ENCODE peak calls at places on chromosomes 1 and 21, in five cellular contexts. One of them, this sample, is unnamed.

GRCh38 chr1:51516639-51517158 is 2.4 kb downstream of the EPS15 start:
- DNase-seq in HCT116: no peak
- DNase-seq in GM12878: no peak
- DNase-seq in K562: peak
- DNase-seq in HepG2: no peak
- DNase-seq in this sample: no peak

GRCh38 chr1:207404849-207405525 is 49.1 kb upstream of the CR2 start:
- DNase-seq in HCT116: peak
- DNase-seq in GM12878: no peak
- DNase-seq in K562: peak
- DNase-seq in HepG2: peak
- DNase-seq in this sample: peak

GRCh38 chr1:202216691-202217090 is 23.1 kb downstream of the LGR6 start:
- DNase-seq in HCT116: no peak
- DNase-seq in GM12878: no peak
- DNase-seq in K562: no peak
- DNase-seq in HepG2: no peak
- DNase-seq in this sample: peak

GRCh38 chr1:223466156-223466555 is 72.9 kb downstream of the CCDC185 start:
- DNase-seq in HCT116: no peak
- DNase-seq in GM12878: no peak
- DNase-seq in K562: no peak
- DNase-seq in HepG2: no peak
- DNase-seq in this sample: no peak

GRCh38 chr1:179178965-179179364 is 50.5 kb downstream of the ABL2 start:
- DNase-seq in HCT116: no peak
- DNase-seq in GM12878: no peak
- DNase-seq in K562: no peak
- DNase-seq in HepG2: no peak
- DNase-seq in this sample: no peak

GRCh38 chr21:43597845-43598244 is 61.4 kb downstream of the HSF2BP start:
- DNase-seq in HCT116: no peak
- DNase-seq in GM12878: no peak
- DNase-seq in K562: no peak
- DNase-seq in HepG2: no peak
- DNase-seq in this sample: no peak

GRCh38 chr1:112322018-112322417 is 74.0 kb upstream of the CTTNBP2NL start:
- DNase-seq in HCT116: no peak
- DNase-seq in GM12878: no peak
- DNase-seq in K562: peak
- DNase-seq in HepG2: no peak
- DNase-seq in this sample: no peak

GRCh38 chr1:237181731-237182317 is 139.8 kb downstream of the RYR2 start:
- DNase-seq in HCT116: no peak
- DNase-seq in GM12878: no peak
- DNase-seq in K562: no peak
- DNase-seq in HepG2: no peak
- DNase-seq in this sample: no peak

GRCh38 chr21:44527983-44528633 is 11.9 kb downstream of the KRTAP10-1 start:
- DNase-seq in HCT116: no peak
- DNase-seq in GM12878: no peak
- DNase-seq in K562: no peak
- DNase-seq in HepG2: no peak
- DNase-seq in this sample: no peak

GRCh38 chr1:9161963-9162362 is 33.1 kb upstream of the GPR157 start:
- DNase-seq in HCT116: no peak
- DNase-seq in GM12878: no peak
- DNase-seq in K562: no peak
- DNase-seq in HepG2: no peak
- DNase-seq in this sample: peak

DNA sequence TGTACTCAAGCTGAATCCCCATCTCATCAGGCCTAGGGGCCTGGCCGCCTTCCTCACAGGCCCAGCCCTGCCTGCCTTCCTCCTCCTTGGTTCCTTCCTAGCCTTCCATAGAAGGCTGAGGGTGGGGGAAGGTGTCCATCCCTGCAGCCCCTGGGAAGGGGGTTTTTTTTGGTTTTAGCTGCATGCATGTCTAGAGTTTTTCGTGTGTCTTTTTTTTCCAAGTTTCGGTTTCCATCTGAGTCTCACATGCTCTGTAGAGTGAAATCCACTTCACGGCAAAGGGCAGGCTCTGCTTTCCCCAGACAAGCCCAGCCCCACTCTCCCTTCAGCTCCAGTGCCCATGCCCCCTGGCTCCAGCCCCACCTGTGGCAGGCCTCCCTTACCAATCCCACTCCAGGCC is 32.1 kb downstream of the GRHL3 start:
- DNase-seq in HCT116: no peak
- DNase-seq in GM12878: peak
- DNase-seq in K562: no peak
- DNase-seq in HepG2: no peak
- DNase-seq in this sample: no peak
- TF ChIP-seq JUND in HCT116: no peak
- TF ChIP-seq JUND in GM12878: peak
- TF ChIP-seq JUND in K562: no peak
- TF ChIP-seq JUND in HepG2: no peak
- TF ChIP-seq JUND in this sample: no peak

GRCh38 chr21:17797967-17798366 is 21.2 kb downstream of the C21orf91 start:
- DNase-seq in HCT116: no peak
- DNase-seq in GM12878: no peak
- DNase-seq in K562: no peak
- DNase-seq in HepG2: no peak
- DNase-seq in this sample: no peak

GRCh38 chr21:17799414-17800164 is 19.6 kb downstream of the C21orf91 start:
- DNase-seq in HCT116: no peak
- DNase-seq in GM12878: no peak
- DNase-seq in K562: no peak
- DNase-seq in HepG2: no peak
- DNase-seq in this sample: no peak

GRCh38 chr21:17796503-17796902 is 22.7 kb downstream of the C21orf91 start:
- DNase-seq in HCT116: no peak
- DNase-seq in GM12878: no peak
- DNase-seq in K562: no peak
- DNase-seq in HepG2: peak
- DNase-seq in this sample: no peak

GRCh38 chr21:17796037-17796403 is 23.1 kb downstream of the C21orf91 start:
- DNase-seq in HCT116: no peak
- DNase-seq in GM12878: no peak
- DNase-seq in K562: no peak
- DNase-seq in HepG2: peak
- DNase-seq in this sample: no peak

GRCh38 chr21:17798796-17799195 is 20.4 kb downstream of the C21orf91 start:
- DNase-seq in HCT116: no peak
- DNase-seq in GM12878: no peak
- DNase-seq in K562: no peak
- DNase-seq in HepG2: no peak
- DNase-seq in this sample: no peak
- TF ChIP-seq JUND in HCT116: no peak
- TF ChIP-seq JUND in GM12878: no peak
- TF ChIP-seq JUND in K562: no peak
- TF ChIP-seq JUND in HepG2: no peak
- TF ChIP-seq JUND in this sample: no peak

GRCh38 chr1:70112838-70113237 is 92.5 kb downstream of the LRRC40 start:
- DNase-seq in HCT116: no peak
- DNase-seq in GM12878: no peak
- DNase-seq in K562: peak
- DNase-seq in HepG2: no peak
- DNase-seq in this sample: no peak
- TF ChIP-seq JUND in HCT116: no peak
- TF ChIP-seq JUND in GM12878: no peak
- TF ChIP-seq JUND in K562: no peak
- TF ChIP-seq JUND in HepG2: no peak
- TF ChIP-seq JUND in this sample: no peak

DNA sequence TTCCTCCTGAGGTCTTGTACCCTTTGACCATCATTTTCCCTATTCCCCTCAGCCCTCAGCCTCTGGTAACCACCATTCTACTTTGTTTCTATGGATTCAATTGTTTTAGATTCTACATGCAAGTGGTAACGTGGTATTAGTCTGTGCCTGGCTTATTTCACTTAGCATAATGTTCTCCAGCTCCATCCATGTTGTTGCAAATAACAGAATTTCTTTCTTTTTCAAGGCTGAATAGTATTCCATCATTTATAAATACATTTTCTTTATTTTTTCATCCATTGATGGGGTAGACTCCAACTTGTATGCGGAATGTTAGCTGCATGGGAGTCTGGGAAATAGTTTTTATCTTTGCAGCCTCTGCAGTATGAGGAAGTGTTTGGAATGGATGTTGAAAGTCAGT is 26.3 kb upstream of the TMEM54 start:
- DNase-seq in HCT116: no peak
- DNase-seq in GM12878: no peak
- DNase-seq in K562: no peak
- DNase-seq in HepG2: no peak
- DNase-seq in this sample: no peak
- TF ChIP-seq JUND in HCT116: no peak
- TF ChIP-seq JUND in GM12878: no peak
- TF ChIP-seq JUND in K562: no peak
- TF ChIP-seq JUND in HepG2: no peak
- TF ChIP-seq JUND in this sample: no peak

GRCh38 chr1:109898842-109899241 is 11.8 kb upstream of the CSF1 start:
- DNase-seq in HCT116: no peak
- DNase-seq in GM12878: no peak
- DNase-seq in K562: peak
- DNase-seq in HepG2: no peak
- DNase-seq in this sample: no peak
- TF ChIP-seq JUND in HCT116: no peak
- TF ChIP-seq JUND in GM12878: no peak
- TF ChIP-seq JUND in K562: no peak
- TF ChIP-seq JUND in HepG2: no peak
- TF ChIP-seq JUND in this sample: no peak